ENCODE peak calls at places on chromosomes 2 and 18, in seven cellular contexts. U is endodermal cell, T is tibial artery, V is astrocyte, M is aorta, D is Peyer's patch, G is transverse colon. O is an unnamed sample.

GRCh38 chr2:65024149-65024829 is 31.9 kb upstream of the CEP68 start:
- DNase-seq in U (no peak), T (no peak), V (peak; percentile 77), M (no peak), D (no peak), G (no peak), O (no peak)

GRCh38 chr2:46184794-46185583 is 112.2 kb upstream of the EPAS1 start:
- DNase-seq in U (peak; percentile 68), T (no peak), V (no peak), M (peak; percentile 37), D (no peak), G (no peak), O (no peak)

GRCh38 chr2:9140570-9141378 is 65.8 kb upstream of the ASAP2 start:
- DNase-seq in U (no peak), T (no peak), V (peak; percentile 38), M (no peak), D (no peak), G (no peak), O (no peak)

GRCh38 chr2:66697346-66697745 is 262.4 kb downstream of the MEIS1 start:
- DNase-seq in U (no peak), T (no peak), V (no peak), M (no peak), D (no peak), G (no peak), O (no peak)

GRCh38 chr2:141899740-141900139 is 231.1 kb downstream of the LRP1B start:
- DNase-seq in U (no peak), T (no peak), V (no peak), M (no peak), D (no peak), G (no peak), O (no peak)

GRCh38 chr2:136204959-136205358 is 87.0 kb upstream of the CXCR4 start:
- DNase-seq in U (no peak), T (no peak), V (no peak), M (no peak), D (no peak), G (no peak), O (no peak)

GRCh38 chr2:217714268-217714643 is 288.5 kb downstream of the TNS1 start:
- DNase-seq in U (peak; percentile 50), T (peak; percentile 73), V (peak; percentile 75), M (peak; percentile 87), D (no peak), G (peak; percentile 20), O (peak; percentile 64)

GRCh38 chr18:1048048-1048447 is 143.4 kb downstream of the ADCYAP1 start:
- DNase-seq in U (no peak), T (no peak), V (peak; percentile 76), M (no peak), D (no peak), G (no peak), O (no peak)

GRCh38 chr18:21179590-21180220 is 62.3 kb upstream of the GREB1L start:
- DNase-seq in U (peak; percentile 79), T (peak; percentile 33), V (peak; percentile 39), M (no peak), D (no peak), G (peak; percentile 35), O (no peak)

GRCh38 chr2:176892818-176893217 is 319.8 kb upstream of the HNRNPA3 start:
- DNase-seq in U (no peak), T (no peak), V (no peak), M (no peak), D (no peak), G (no peak), O (no peak)

GRCh38 chr18:65983750-65984149 is 232.9 kb downstream of the CDH7 start:
- DNase-seq in U (no peak), T (no peak), V (no peak), M (no peak), D (no peak), G (no peak), O (no peak)

GRCh38 chr18:61992923-61993322 is 100.1 kb upstream of the RNF152 start:
- DNase-seq in U (no peak), T (no peak), V (peak; percentile 80), M (no peak), D (no peak), G (no peak), O (no peak)

GRCh38 chr18:21900594-21901352 is 160.2 kb downstream of the MIB1 start:
- DNase-seq in U (no peak), T (no peak), V (no peak), M (no peak), D (peak; percentile 79), G (peak; percentile 50), O (no peak)

GRCh38 chr2:191933307-191934105 is 86.6 kb upstream of the CAVIN2 start:
- DNase-seq in U (no peak), T (no peak), V (peak; percentile 15), M (peak; percentile 55), D (no peak), G (peak; percentile 34), O (no peak)

GRCh38 chr18:60247103-60247502 is 125.5 kb downstream of the MC4R start:
- DNase-seq in U (no peak), T (no peak), V (no peak), M (no peak), D (no peak), G (no peak), O (no peak)

GRCh38 chr18:29147944-29148343 is 971.0 kb upstream of the CDH2 start:
- DNase-seq in U (peak; percentile 65), T (no peak), V (peak; percentile 64), M (no peak), D (no peak), G (no peak), O (no peak)

GRCh38 chr2:2840101-2840531 is 509.0 kb upstream of the MYT1L start:
- DNase-seq in U (peak; percentile 22), T (no peak), V (no peak), M (no peak), D (no peak), G (no peak), O (no peak)

GRCh38 chr2:96547203-96547641 is 10.7 kb downstream of the ARID5A start:
- DNase-seq in U (peak; percentile 68), T (no peak), V (no peak), M (peak; percentile 68), D (no peak), G (no peak), O (no peak)

GRCh38 chr2:26123426-26123825 is 49.5 kb upstream of the GAREM2 start:
- DNase-seq in U (no peak), T (no peak), V (no peak), M (no peak), D (no peak), G (no peak), O (no peak)

GRCh38 chr2:74010087-74010541 is 25.4 kb downstream of the TET3 start:
- DNase-seq in U (no peak), T (no peak), V (no peak), M (no peak), D (no peak), G (no peak), O (no peak)

GRCh38 chr2:235949567-235950472 is 218.4 kb downstream of the GBX2 start:
- DNase-seq in U (peak; percentile 64), T (no peak), V (no peak), M (peak; percentile 34), D (no peak), G (no peak), O (no peak)

GRCh38 chr2:70978388-70979357 is at the start of gene ANKRD53:
- DNase-seq in U (peak; percentile 92), T (peak; percentile 51), V (no peak), M (peak; percentile 87), D (peak; percentile 75), G (peak; percentile 58), O (no peak)
- H3K4me3 ChIP-seq in U (peak within 1 kb of the TSS; percentile 85), T (peak within 1 kb of the TSS; percentile 54), V (peak within 1 kb of the TSS; percentile 72), M (peak within 1 kb of the TSS; percentile 53), D (peak within 1 kb of the TSS; percentile 54), G (peak within 1 kb of the TSS; percentile 61), O (peak within 1 kb of the TSS; percentile 48)

DNA sequence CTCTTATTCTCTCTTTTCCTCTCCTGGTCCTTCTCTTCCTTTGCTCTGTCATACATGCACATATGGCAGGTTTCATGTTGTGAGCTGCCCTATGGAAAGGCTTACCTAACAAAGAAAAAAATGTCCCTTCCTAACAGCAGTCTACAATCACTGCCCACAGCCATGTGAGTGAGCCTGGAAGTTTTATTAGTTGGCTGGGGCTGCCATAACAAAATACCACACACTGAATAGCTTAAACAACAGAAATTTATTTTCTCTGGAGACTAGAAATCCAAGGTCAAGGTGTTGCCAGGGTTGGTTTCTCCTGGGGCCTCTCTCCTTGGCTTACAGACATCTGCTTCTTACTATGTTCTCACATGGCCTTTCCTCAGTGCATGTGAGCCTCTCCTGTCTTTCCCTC is 142.1 kb downstream of the TRIB2 start:
- DNase-seq in U (no peak), T (no peak), V (no peak), M (no peak), D (no peak), G (no peak), O (no peak)
- H3K27ac ChIP-seq in U (no peak overlapping the region), T (no peak overlapping the region), V (no peak overlapping the region), M (no peak overlapping the region), D (no peak overlapping the region), G (no peak overlapping the region), O (no peak overlapping the region)

DNA sequence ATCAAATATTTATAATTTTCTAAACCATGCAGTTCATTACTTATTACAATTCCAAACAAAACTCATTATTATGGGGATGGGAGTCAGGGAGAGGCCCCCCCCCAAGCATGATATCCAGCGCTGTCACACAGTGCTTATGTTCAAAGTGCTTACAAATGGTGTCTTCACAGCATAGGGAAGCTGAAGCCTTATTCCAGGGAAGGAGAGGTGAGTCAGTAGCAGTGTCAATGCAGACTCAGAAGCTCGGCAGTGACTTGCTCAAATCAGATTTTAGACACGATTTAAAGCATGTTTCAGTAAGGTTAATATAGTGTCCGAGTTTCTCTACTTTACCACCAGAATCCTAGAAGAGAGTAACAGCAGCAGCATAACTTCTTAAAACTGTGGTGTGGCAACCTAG is 24.6 kb downstream of the SLC66A3 start:
- DNase-seq in U (no peak), T (no peak), V (no peak), M (no peak), D (no peak), G (no peak), O (no peak)
- H3K36me3 ChIP-seq in U (peaks cover 50% of the 10 kb centered on the region), T (peaks cover 40% of the 10 kb centered on the region), V (peaks cover 5% of the 10 kb centered on the region), M (no peaks in the 10 kb centered on the region), D (peaks cover 28% of the 10 kb centered on the region), G (peaks cover 22% of the 10 kb centered on the region), O (peaks cover 58% of the 10 kb centered on the region)

GRCh38 chr18:79218605-79219195 is 149.5 kb downstream of the ATP9B start:
- DNase-seq in U (no peak), T (no peak), V (no peak), M (no peak), D (no peak), G (no peak), O (no peak)

GRCh38 chr18:79221136-79221535 is 151.9 kb downstream of the ATP9B start:
- DNase-seq in U (no peak), T (no peak), V (no peak), M (no peak), D (no peak), G (no peak), O (no peak)

GRCh38 chr18:79223431-79223830 is 154.2 kb downstream of the ATP9B start:
- DNase-seq in U (no peak), T (no peak), V (no peak), M (no peak), D (no peak), G (no peak), O (no peak)

GRCh38 chr18:79217979-79218604 is 148.9 kb downstream of the ATP9B start:
- DNase-seq in U (no peak), T (no peak), V (no peak), M (no peak), D (no peak), G (no peak), O (no peak)

DNA sequence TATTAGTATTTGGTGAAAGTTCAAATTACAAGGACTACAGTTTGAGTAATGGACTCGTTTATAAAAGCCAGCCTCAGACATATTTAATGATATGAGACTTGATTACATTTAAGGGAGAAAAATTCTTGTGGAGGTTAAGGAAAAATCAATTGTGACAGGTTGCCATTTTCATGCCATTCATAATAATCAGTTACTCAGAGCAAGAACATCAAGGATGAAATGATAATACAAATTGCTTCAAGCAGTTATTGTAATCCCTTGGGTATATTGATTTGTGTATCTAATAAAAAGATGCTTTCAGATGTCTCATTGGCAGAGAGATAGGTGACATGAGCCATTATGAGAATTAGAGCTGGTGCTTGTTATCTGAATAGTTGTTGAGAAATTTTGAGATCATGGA is 153.6 kb downstream of the ATP9B start:
- DNase-seq in U (no peak), T (no peak), V (no peak), M (no peak), D (no peak), G (no peak), O (no peak)
- H3K4me3 ChIP-seq in U (no peak overlapping the region), T (no peak overlapping the region), V (no peak overlapping the region), M (no peak overlapping the region), D (no peak overlapping the region), G (no peak overlapping the region), O (no peak overlapping the region)

O was measured in tibial nerve.